ENCODE peak calls at places on chromosomes 16 and 17, in four cellular contexts. M is AG09309, Q is NCI-H748 treated with DMSO at 0.1 percent for 48 hours, C is substantia nigra. S is an unnamed sample.
A peak's percentile ranks its signal among the peaks of the same experiment; 100 is the strongest.

GRCh38 chr17:58344047-58344790 is 7.8 kb downstream of the SUPT4H1 start:
- DNase-seq in C (no peak), Q (no peak), M (no peak), S (no peak)

GRCh38 chr17:40850287-40850972 is 16.6 kb downstream of the KRT12 start:
- DNase-seq in M (no peak), C (no peak), Q (no peak), S (no peak)

GRCh38 chr16:66935319-66936011 is at the start of gene CES2:
- DNase-seq in M (peak; percentile 14), C (no peak), Q (no peak), S (peak; percentile 84)

GRCh38 chr17:50845260-50846147 is 10.1 kb downstream of the WFIKKN2 start:
- DNase-seq in M (no peak), C (no peak), Q (no peak), S (no peak)

GRCh38 chr16:75272097-75272548 is 20.7 kb upstream of the BCAR1 start:
- DNase-seq in Q (no peak), M (no peak), C (no peak), S (peak; percentile 73)

GRCh38 chr16:83356266-83356665 is 451.5 kb upstream of the HSBP1 start:
- DNase-seq in Q (peak; percentile 70), M (peak; percentile 64), C (no peak), S (peak; percentile 56)

GRCh38 chr16:31754998-31755615 is 118.5 kb upstream of the ZNF267 start:
- DNase-seq in Q (no peak), M (no peak), C (no peak), S (no peak)

GRCh38 chr16:48158296-48158695 is 2.5 kb upstream of the ABCC12 start:
- DNase-seq in M (peak; percentile 18), C (no peak), Q (no peak), S (peak; percentile 31)

GRCh38 chr17:55734128-55734781 is 11.6 kb upstream of the TMEM100 start:
- DNase-seq in M (no peak), C (no peak), Q (no peak), S (no peak)

GRCh38 chr16:69709456-69710084 is 16.8 kb downstream of the NQO1 start:
- DNase-seq in Q (peak; percentile 45), C (no peak), M (no peak), S (peak; percentile 81)

GRCh38 chr17:82883461-82884031 is 43.7 kb upstream of the ZNF750 start:
- DNase-seq in Q (no peak), M (no peak), C (no peak), S (no peak)

GRCh38 chr17:55295411-55296170 is 30.8 kb downstream of the HLF start:
- DNase-seq in Q (no peak), M (no peak), C (no peak), S (peak; percentile 77)

GRCh38 chr17:77011173-77012011 is 129.4 kb upstream of the SEC14L1 start:
- DNase-seq in M (no peak), C (no peak), Q (peak; percentile 18), S (peak; percentile 53)

GRCh38 chr17:48093341-48094045 is 7.8 kb downstream of the CBX1 start:
- DNase-seq in Q (no peak), M (no peak), C (no peak), S (no peak)

GRCh38 chr16:50263940-50264929 is 2.1 kb upstream of the ADCY7 start:
- DNase-seq in Q (no peak), M (no peak), C (no peak), S (peak; percentile 75)

GRCh38 chr17:60134396-60135159 is 15.2 kb upstream of the CA4 start:
- DNase-seq in Q (no peak), C (no peak), M (no peak), S (no peak)

GRCh38 chr16:17556276-17557052 is 85.7 kb upstream of the XYLT1 start:
- DNase-seq in C (no peak), M (no peak), Q (peak; percentile 4), S (peak; percentile 49)

GRCh38 chr17:50425001-50425681 is 877 bp upstream of the ACSF2 start:
- DNase-seq in C (no peak), Q (no peak), M (no peak), S (no peak)

GRCh38 chr17:79214940-79215604 is 140.4 kb downstream of the ENGASE start:
- DNase-seq in C (no peak), Q (peak; percentile 5), M (no peak), S (no peak)

GRCh38 chr17:49841548-49841947 is 6.3 kb downstream of the TAC4 start:
- DNase-seq in C (no peak), M (no peak), Q (no peak), S (no peak)

GRCh38 chr17:81165246-81166032 is at the start of gene PVALEF:
- DNase-seq in C (peak; percentile 59), Q (no peak), M (no peak), S (peak; percentile 48)

GRCh38 chr16:67198238-67198734 is 645 bp upstream of the ELMO3 start:
- DNase-seq in Q (no peak), C (no peak), M (no peak), S (no peak)

GRCh38 chr17:42342242-42343008 is 45.8 kb downstream of the STAT3 start:
- DNase-seq in C (no peak), M (no peak), Q (no peak), S (no peak)

GRCh38 chr17:6420173-6420641 is 14.7 kb downstream of the AIPL1 start:
- DNase-seq in Q (no peak), M (no peak), C (no peak), S (no peak)

GRCh38 chr17:77695386-77695785 is 263.1 kb upstream of the TNRC6C start:
- DNase-seq in Q (no peak), C (no peak), M (no peak), S (no peak)

GRCh38 chr17:17855334-17855725 is 18.5 kb upstream of the SREBF1 start:
- DNase-seq in C (no peak), Q (no peak), M (no peak), S (no peak)

GRCh38 chr17:9968881-9969280 is 63.8 kb upstream of the RCVRN start:
- DNase-seq in C (no peak), M (no peak), Q (no peak), S (no peak)

GRCh38 chr16:31130336-31130812 is 5.2 kb downstream of the PRSS8 start:
- DNase-seq in M (no peak), Q (no peak), C (no peak), S (no peak)

GRCh38 chr17:30541802-30542201 is 64.6 kb downstream of the GOSR1 start:
- DNase-seq in Q (no peak), C (no peak), M (no peak), S (no peak)

GRCh38 chr17:41494524-41494923 is 4.8 kb upstream of the KRT36 start:
- DNase-seq in Q (no peak), M (no peak), C (no peak), S (peak; percentile 13)